ENCODE peak calls at places on chromosomes 5 and 9, in four cellular contexts. A is fibroblast of lung, L is neural progenitor cell, D is HepG2. H is an unnamed sample.

GRCh38 chr9:77532607-77533006 is 115.5 kb downstream of the GNA14 start:
- DNase-seq in D (no peak), A (no peak), L (no peak), H (no peak)

GRCh38 chr9:108168451-108168850 is 678.9 kb upstream of the KLF4 start:
- DNase-seq in A (peak; percentile 95), L (no peak), D (no peak), H (no peak)

GRCh38 chr9:101457003-101457402 is 21.4 kb upstream of the ALDOB start:
- DNase-seq in A (no peak), D (peak; percentile 70), L (peak; percentile 29), H (no peak)

GRCh38 chr9:69667306-69667705 is 4.9 kb downstream of the APBA1 start:
- DNase-seq in A (peak; percentile 72), L (peak; percentile 57), D (no peak), H (no peak)

GRCh38 chr5:150485770-150486401 is 22.0 kb upstream of the NDST1 start:
- DNase-seq in A (peak; percentile 58), D (no peak), L (peak; percentile 81), H (no peak)

GRCh38 chr5:168254013-168254693 is 37.3 kb upstream of the WWC1 start:
- DNase-seq in A (no peak), L (no peak), D (no peak), H (no peak)

GRCh38 chr5:124599048-124599973 is 147.1 kb downstream of the ZNF608 start:
- DNase-seq in L (no peak), D (peak; percentile 96), A (peak; percentile 92), H (peak; percentile 87)

GRCh38 chr5:172758077-172758835 is 12.7 kb downstream of the DUSP1 start:
- DNase-seq in D (no peak), A (peak; percentile 97), L (peak; percentile 37), H (peak; percentile 66)

GRCh38 chr9:100426532-100427365 is at the start of gene MSANTD3:
- DNase-seq in L (peak; percentile 93), D (peak; percentile 76), A (peak; percentile 79), H (peak; percentile 67)

GRCh38 chr9:73219985-73220626 is 68.4 kb downstream of the ANXA1 start:
- DNase-seq in D (no peak), L (no peak), A (peak; percentile 83), H (no peak)

GRCh38 chr9:6917162-6917561 is 159.4 kb downstream of the KDM4C start:
- DNase-seq in L (no peak), D (no peak), A (no peak), H (no peak)

GRCh38 chr5:45692481-45692880 is 3.7 kb downstream of the HCN1 start:
- DNase-seq in L (no peak), D (no peak), A (no peak), H (no peak)

GRCh38 chr9:130444565-130445221 is at the start of gene ASS1:
- DNase-seq in D (peak; percentile 33), L (peak; percentile 83), A (no peak), H (peak; percentile 97)

DNA sequence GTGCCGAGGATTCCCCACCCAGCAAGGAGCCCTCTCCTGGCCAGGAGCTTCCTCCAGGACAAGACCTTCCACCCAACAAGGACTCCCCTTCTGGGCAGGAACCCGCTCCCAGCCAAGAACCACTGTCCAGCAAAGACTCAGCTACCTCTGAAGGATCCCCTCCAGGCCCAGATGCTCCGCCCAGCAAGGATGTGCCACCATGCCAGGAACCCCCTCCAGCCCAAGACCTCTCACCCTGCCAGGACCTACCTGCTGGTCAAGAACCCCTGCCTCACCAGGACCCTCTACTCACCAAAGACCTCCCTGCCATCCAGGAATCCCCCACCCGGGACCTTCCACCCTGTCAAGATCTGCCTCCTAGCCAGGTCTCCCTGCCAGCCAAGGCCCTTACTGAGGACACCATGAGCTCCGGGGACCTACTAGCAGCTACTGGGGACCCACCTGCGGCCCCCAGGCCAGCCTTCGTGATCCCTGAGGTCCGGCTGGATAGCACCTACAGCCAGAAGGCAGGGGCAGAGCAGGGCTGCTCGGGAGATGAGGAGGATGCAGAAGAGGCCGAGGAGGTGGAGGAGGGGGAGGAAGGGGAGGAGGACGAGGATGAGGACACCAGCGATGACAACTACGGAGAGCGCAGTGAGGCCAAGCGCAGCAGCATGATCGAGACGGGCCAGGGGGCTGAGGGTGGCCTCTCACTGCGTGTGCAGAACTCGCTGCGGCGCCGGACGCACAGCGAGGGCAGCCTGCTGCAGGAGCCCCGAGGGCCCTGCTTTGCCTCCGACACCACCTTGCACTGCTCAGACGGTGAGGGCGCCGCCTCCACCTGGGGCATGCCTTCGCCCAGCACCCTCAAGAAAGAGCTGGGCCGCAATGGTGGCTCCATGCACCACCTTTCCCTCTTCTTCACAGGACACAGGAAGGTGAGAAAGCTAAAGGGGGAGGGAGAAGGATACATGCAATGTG is 120.3 kb downstream of the RGS3 start:
- DNase-seq in L (no peak), A (no peak), D (no peak), H (no peak)
- H3K4me1 ChIP-seq in L (no peaks in the 10 kb centered on the region), A (peaks cover 25% of the 10 kb centered on the region), D (peaks cover 21% of the 10 kb centered on the region), H (peaks cover 40% of the 10 kb centered on the region)

DNA sequence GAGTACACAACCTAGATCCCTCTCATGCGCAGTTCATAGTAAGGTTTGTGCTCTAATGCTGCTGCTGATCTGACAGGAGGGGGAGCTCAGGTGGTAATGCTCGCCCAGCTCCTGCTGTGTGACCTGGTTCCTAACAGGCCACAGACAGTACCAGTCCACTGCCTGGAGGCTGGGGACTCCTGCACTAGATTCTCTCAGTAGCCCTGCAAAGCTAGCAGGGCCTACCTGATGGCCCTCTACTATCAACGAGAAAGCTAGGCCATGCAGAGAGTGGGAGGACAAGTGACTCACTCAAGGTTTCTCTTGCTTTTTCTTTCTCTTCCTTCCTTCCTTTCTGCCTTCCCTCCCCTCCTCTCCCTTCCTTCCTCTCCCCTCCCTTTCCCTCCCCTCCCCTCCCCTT is 55.1 kb upstream of the TEX48 start:
- DNase-seq in D (no peak), A (no peak), L (no peak), H (no peak)
- H3K4me3 ChIP-seq in D (no peak overlapping the region), A (no peak overlapping the region), L (no peak overlapping the region), H (no peak overlapping the region)

GRCh38 chr5:57539281-57539701 is 56.7 kb upstream of the ACTBL2 start:
- DNase-seq in A (peak; percentile 58), D (no peak), L (no peak), H (no peak)
- H3K4me2 ChIP-seq in A (no peak overlapping the region), D (no peak overlapping the region), L (no peak overlapping the region), H (no peak overlapping the region)

DNA sequence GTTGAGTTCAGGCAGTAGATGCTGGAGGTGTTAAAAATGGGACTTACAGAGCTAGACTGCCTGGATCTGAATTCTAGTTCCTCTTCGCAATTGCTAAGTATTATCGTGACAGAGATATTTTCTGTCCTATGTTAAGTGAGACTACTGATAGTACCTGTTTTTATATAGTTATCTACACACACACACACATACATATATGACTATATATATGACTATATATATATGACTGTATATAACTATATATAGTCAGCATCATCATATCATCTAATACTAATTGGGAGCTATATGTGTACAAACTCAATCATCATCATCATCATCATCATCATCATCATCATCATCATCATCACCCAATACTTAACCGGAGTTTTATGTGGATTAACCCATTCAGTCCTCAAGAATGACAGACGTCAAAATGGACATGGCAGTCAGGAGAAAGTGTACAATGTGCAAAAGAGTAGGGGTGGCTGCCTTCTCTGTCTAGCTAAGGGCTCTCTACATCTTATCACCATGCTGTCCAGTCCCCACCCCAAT is 7.3 kb downstream of the PIK3R1 start:
- DNase-seq in A (no peak), D (no peak), L (no peak), H (no peak)
- H3K4me1 ChIP-seq in A (peaks cover 9% of the 10 kb centered on the region), D (peaks cover 53% of the 10 kb centered on the region), L (peaks cover 9% of the 10 kb centered on the region), H (peaks cover 14% of the 10 kb centered on the region)

DNA sequence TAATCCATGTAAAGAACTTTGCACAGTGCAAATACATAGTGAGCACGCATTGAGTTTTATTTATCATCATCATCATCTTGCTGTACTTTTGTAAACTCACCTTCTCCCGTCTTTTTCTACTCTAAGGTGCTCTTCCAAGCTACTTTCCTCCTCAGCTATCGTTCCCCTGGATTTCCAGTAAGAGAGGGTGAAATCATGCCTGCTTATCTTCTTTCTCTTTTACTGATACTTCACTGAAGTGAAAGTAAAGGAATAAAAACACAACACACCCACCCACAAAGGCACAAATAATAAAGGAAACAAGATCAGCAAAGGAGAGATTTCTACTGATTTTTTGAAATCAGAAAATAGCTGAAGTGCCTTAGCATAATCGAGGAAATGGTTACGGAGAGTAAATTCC is 509.9 kb downstream of the RAB3C start:
- DNase-seq in A (no peak), L (no peak), D (no peak), H (no peak)
- H3K4me3 ChIP-seq in A (peak overlapping the region; percentile 34), L (no peak overlapping the region), D (no peak overlapping the region), H (no peak overlapping the region)

GRCh38 chr5:132298305-132298704 is 4.1 kb downstream of the SLC22A4 start:
- DNase-seq in L (no peak), D (no peak), A (no peak), H (peak; percentile 50)

GRCh38 chr5:132295505-132296411 is 1.6 kb downstream of the SLC22A4 start:
- DNase-seq in L (no peak), D (no peak), A (no peak), H (no peak)

GRCh38 chr5:132294728-132295504 is 722 bp downstream of the SLC22A4 start:
- DNase-seq in A (peak; percentile 79), D (no peak), L (peak; percentile 64), H (peak; percentile 87)

GRCh38 chr5:132297211-132297940 is 3.2 kb downstream of the SLC22A4 start:
- DNase-seq in A (no peak), L (no peak), D (no peak), H (no peak)

GRCh38 chr5:132296412-132297001 is 2.3 kb downstream of the SLC22A4 start:
- DNase-seq in A (peak; percentile 58), L (no peak), D (no peak), H (no peak)
- H3K4me2 ChIP-seq in A (no peak overlapping the region), L (no peak overlapping the region), D (no peak overlapping the region), H (peak overlapping the region; percentile 100)

DNA sequence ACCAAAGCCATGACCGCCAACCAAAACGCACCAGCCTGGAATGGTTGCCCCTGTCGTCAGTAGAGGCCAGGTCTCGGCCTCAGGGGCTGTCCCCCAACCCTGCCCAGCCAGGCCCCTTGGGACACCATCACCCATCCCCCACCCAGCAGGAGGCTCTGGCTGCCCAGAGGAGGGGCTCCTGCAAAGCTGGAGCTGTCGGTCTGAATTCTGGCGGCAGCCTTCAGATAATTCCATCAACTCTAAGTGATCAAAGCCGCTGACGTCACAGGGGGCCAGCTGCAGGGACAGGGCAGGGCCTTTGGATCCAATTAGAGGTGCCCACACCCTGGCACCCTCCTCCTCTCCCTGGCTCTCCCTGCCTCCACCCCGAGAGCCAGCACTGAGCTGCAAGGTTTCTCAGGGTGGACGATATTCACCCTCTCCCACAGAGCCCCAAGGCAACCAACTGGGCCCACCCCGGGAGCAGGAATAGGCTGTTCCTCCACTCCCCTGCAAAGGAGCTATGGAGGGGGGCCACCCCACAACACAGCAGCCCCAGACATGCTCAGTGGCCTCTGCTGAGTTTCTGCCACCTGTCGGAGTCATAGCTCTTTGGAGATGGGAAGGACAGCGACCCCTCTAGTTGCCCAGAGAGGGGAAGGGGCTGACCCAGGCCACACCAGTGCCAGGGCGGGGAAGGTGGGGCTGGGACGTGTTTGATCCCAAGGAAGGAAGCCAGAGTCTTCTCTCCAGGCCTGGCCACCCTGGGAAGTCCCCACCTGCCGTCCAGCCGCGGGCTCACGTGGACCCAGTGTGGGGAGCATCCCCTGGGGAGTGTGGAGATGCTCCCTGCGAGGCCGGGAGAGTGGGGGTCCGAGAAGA is 78.4 kb downstream of the NTNG2 start:
- DNase-seq in L (peak; percentile 64), A (no peak), D (no peak), H (no peak)
- H3K4me1 ChIP-seq in L (peaks cover 24% of the 10 kb centered on the region), A (peaks cover 12% of the 10 kb centered on the region), D (peaks cover 16% of the 10 kb centered on the region), H (no peaks in the 10 kb centered on the region)

H was measured in PC-9.